ENCODE peak calls at places on chromosomes 5 and 9, in seven cellular contexts. R, A, X, H, P, G and T are unnamed samples.

GRCh38 chr9:18720691-18721090 is 246.7 kb downstream of the ADAMTSL1 start:
- DNase-seq in R (no peak), A (peak), X (no peak), H (no peak), P (no peak), G (no peak), T (no peak)

GRCh38 chr5:90347462-90347861 is 62.1 kb downstream of the CETN3 start:
- DNase-seq in R (no peak), A (no peak), X (no peak), H (no peak), P (no peak), G (no peak), T (no peak)

GRCh38 chr5:113909782-113910181 is 396.3 kb downstream of the YTHDC2 start:
- DNase-seq in R (no peak), A (peak), X (no peak), H (no peak), P (no peak), G (no peak), T (no peak)

GRCh38 chr9:96564217-96564616 is 55.4 kb downstream of the CDC14B start:
- DNase-seq in R (no peak), A (no peak), X (no peak), H (no peak), P (no peak), G (no peak), T (no peak)

GRCh38 chr5:170483701-170484458 is 19.9 kb upstream of the KCNIP1 start:
- DNase-seq in R (peak), A (no peak), X (peak), H (no peak), P (no peak), G (peak), T (peak)

GRCh38 chr9:114759512-114759911 is 46.3 kb downstream of the TNFSF15 start:
- DNase-seq in R (no peak), A (no peak), X (no peak), H (no peak), P (no peak), G (no peak), T (no peak)

GRCh38 chr5:175902013-175902412 is 30.6 kb downstream of the CPLX2 start:
- DNase-seq in R (no peak), A (no peak), X (no peak), H (no peak), P (no peak), G (no peak), T (no peak)

GRCh38 chr5:109410389-109411174 is 808 bp upstream of the PJA2 start:
- DNase-seq in R (peak), A (peak), X (peak), H (peak), P (peak), G (peak), T (peak)

GRCh38 chr9:79572032-79572890 is 496 bp downstream of the TLE4 start:
- DNase-seq in R (peak), A (peak), X (peak), H (peak), P (peak), G (peak), T (peak)

GRCh38 chr5:178143901-178144300 is 9.8 kb downstream of the NHP2 start:
- DNase-seq in R (no peak), A (peak), X (no peak), H (no peak), P (no peak), G (no peak), T (no peak)

GRCh38 chr9:115973241-115973640 is 180.3 kb upstream of the PAPPA start:
- DNase-seq in R (no peak), A (peak), X (no peak), H (no peak), P (no peak), G (no peak), T (peak)

GRCh38 chr5:10702040-10702629 is 58.9 kb downstream of the DAP start:
- DNase-seq in R (peak), A (peak), X (no peak), H (no peak), P (no peak), G (no peak), T (peak)

GRCh38 chr5:8394965-8395364 is 526.0 kb downstream of the MTRR start:
- DNase-seq in R (peak), A (no peak), X (no peak), H (no peak), P (no peak), G (peak), T (no peak)

GRCh38 chr9:114383866-114384231 is 3.9 kb downstream of the AKNA start:
- DNase-seq in R (no peak), A (no peak), X (no peak), H (no peak), P (no peak), G (no peak), T (no peak)

GRCh38 chr5:160199410-160199911 is 29.8 kb upstream of the FABP6 start:
- DNase-seq in R (peak), A (peak), X (peak), H (peak), P (peak), G (peak), T (peak)

GRCh38 chr9:115730845-115731244 is 422.7 kb upstream of the PAPPA start:
- DNase-seq in R (no peak), A (peak), X (no peak), H (no peak), P (no peak), G (no peak), T (no peak)

GRCh38 chr5:68479524-68479923 is 264.0 kb downstream of the PIK3R1 start:
- DNase-seq in R (no peak), A (peak), X (no peak), H (no peak), P (no peak), G (no peak), T (peak)

GRCh38 chr9:13750061-13750460 is 470.6 kb upstream of the MPDZ start:
- DNase-seq in R (no peak), A (peak), X (no peak), H (no peak), P (no peak), G (no peak), T (peak)

GRCh38 chr9:114856210-114856941 is 50.5 kb upstream of the TNFSF15 start:
- DNase-seq in R (no peak), A (peak), X (no peak), H (no peak), P (no peak), G (no peak), T (peak)

GRCh38 chr9:111613436-111614040 is 14.1 kb upstream of the PTGR1 start:
- DNase-seq in R (no peak), A (no peak), X (no peak), H (no peak), P (no peak), G (no peak), T (no peak)

GRCh38 chr5:128674837-128675446 is 136.9 kb upstream of the FBN2 start:
- DNase-seq in R (peak), A (peak), X (peak), H (no peak), P (peak), G (peak), T (peak)

GRCh38 chr5:45205403-45205961 is 396.7 kb downstream of the MRPS30 start:
- DNase-seq in R (no peak), A (no peak), X (peak), H (no peak), P (peak), G (peak), T (no peak)

GRCh38 chr5:78129632-78130031 is 164.9 kb downstream of the AP3B1 start:
- DNase-seq in R (no peak), A (no peak), X (no peak), H (no peak), P (no peak), G (no peak), T (no peak)

GRCh38 chr9:72954431-72955420 is 1.9 kb upstream of the ALDH1A1 start:
- DNase-seq in R (no peak), A (no peak), X (no peak), H (no peak), P (no peak), G (no peak), T (no peak)

GRCh38 chr5:34756781-34757624 is 82.0 kb upstream of the TTC23L start:
- DNase-seq in R (peak), A (no peak), X (no peak), H (no peak), P (no peak), G (no peak), T (peak)

GRCh38 chr5:73229271-73229670 is 56.3 kb downstream of the TMEM174 start:
- DNase-seq in R (peak), A (peak), X (no peak), H (no peak), P (no peak), G (no peak), T (no peak)

GRCh38 chr9:116087751-116088194 is 65.8 kb upstream of the PAPPA start:
- DNase-seq in R (no peak), A (peak), X (no peak), H (no peak), P (no peak), G (peak), T (peak)

GRCh38 chr9:93452710-93453046 is 703 bp downstream of the FAM120AOS start:
- DNase-seq in R (peak), A (no peak), X (no peak), H (no peak), P (no peak), G (no peak), T (no peak)

GRCh38 chr9:113649054-113649453 is 185.5 kb downstream of the RGS3 start:
- DNase-seq in R (no peak), A (peak), X (no peak), H (no peak), P (no peak), G (no peak), T (no peak)

GRCh38 chr9:71819115-71819739 is 50.9 kb upstream of the CEMIP2 start:
- DNase-seq in R (peak), A (peak), X (no peak), H (peak), P (no peak), G (no peak), T (peak)

GRCh38 chr9:84317563-84317962 is 23.0 kb downstream of the SLC28A3 start:
- DNase-seq in R (no peak), A (no peak), X (no peak), H (no peak), P (no peak), G (peak), T (no peak)

GRCh38 chr9:84310903-84311302 is 29.7 kb downstream of the SLC28A3 start:
- DNase-seq in R (no peak), A (no peak), X (no peak), H (no peak), P (no peak), G (no peak), T (no peak)

GRCh38 chr9:84314306-84314705 is 26.3 kb downstream of the SLC28A3 start:
- DNase-seq in R (no peak), A (peak), X (no peak), H (no peak), P (no peak), G (no peak), T (no peak)

DNA sequence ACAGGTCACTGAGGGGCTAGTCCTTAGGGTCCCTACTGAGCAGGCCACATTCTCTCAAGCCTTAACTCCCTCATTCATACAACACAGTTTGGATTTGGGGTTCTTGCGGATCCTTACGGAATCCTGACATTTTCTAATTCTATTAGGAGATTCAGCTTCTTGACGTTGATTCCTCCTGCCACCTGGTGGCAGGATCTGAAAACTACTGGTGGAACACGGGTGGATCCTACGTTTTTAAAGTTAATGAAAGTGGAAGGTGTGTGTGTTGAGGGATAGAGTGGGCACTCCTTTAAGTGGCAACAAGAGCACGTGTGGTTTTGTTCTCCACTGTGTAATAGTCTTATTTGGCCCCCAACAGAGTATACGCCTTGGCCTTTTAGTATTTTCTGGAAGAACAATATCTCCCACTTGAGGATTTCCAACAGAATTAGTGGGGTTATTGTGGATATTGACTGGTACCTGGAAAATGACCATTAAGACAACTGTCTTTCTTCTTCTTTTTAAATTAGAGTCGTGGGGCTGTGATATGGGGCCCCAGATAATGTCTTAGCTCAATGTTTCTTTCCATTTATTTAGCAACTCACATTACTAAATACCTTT is 25.2 kb downstream of the SLC28A3 start:
- DNase-seq in R (peak), A (peak), X (peak), H (peak), P (peak), G (peak), T (peak)
- H2BK5ac ChIP-seq in R (no peak), A (no peak), X (no peak), H (no peak), P (no peak), G (no peak), T (no peak)

DNA sequence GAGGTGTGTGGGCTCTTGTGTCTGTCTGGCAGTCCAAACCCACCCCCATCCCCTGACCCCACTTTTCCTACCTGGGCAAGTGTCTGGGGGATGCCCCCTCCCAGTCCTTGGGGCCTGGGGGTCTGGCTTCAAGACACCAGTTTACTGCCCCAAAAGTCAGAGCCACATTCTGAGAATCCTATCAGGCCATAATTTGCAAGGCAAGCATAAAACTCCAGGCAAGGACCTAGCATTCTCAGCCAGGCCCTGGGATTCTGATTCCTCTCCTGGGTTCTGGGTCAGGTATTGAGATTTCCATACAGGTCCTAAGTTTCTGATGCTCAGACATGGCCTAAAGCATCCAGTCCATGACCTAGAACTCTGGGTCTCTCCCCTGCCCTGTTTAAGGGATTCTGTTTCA is 33.3 kb downstream of the CXXC5 start:
- DNase-seq in R (no peak), A (no peak), X (no peak), H (no peak), P (no peak), G (no peak), T (no peak)
- H2BK5ac ChIP-seq in R (no peak), A (no peak), X (no peak), H (no peak), P (no peak), G (no peak), T (no peak)

GRCh38 chr5:120039111-120039510 is 409.8 kb downstream of the FAM170A start:
- DNase-seq in R (no peak), A (no peak), X (no peak), H (no peak), P (no peak), G (no peak), T (no peak)
- H2BK5ac ChIP-seq in R (no peak), A (no peak), X (no peak), H (no peak), P (no peak), G (no peak), T (no peak)

DNA sequence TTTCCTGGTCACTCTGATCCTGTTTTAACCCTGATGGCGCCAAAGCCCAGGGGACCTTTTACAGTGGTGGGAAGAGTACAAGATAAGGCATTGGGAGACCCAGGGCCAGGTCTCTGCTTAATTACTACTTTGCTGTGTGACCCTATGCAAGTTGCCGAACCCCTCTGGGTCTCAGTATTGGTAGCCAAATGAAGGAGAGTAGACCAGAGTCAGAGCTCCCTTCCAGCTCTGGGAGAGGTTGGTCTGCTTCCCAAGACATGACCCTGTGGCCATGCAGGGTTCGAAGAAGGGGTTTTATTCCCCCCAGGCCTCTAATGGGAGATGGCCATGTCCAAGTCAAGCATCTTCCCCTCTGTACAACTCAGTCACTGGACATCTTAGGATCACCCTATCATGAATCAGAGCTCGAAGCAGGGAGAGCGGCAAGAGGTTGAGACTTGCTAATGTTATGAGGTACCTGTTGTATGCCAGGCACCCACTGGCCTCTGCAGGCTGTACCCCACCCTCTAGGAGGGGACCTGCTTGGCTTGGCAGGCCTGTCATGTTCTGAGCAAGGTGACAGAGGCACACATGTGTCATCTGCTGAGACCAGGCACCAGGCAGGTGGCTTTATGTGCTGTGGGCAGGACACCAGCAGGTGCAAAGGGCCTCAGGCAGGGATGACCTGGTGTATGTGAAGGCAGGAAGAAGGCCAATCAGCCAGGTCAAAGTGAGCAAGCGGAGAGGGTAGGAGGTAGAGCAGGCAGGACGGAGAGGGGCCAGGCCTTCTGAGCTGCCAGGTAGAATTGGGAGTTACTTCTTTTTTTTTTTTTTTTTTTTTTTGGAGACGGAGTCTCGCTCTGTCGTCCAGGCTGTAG is 60.5 kb upstream of the RPL26L1 start:
- DNase-seq in R (peak), A (no peak), X (no peak), H (no peak), P (no peak), G (no peak), T (no peak)
- H2BK5ac ChIP-seq in R (peak), A (peak), X (no peak), H (no peak), P (no peak), G (no peak), T (peak)

GRCh38 chr5:122330881-122331280 is 18.8 kb downstream of the SNCAIP start:
- DNase-seq in R (no peak), A (no peak), X (no peak), H (no peak), P (no peak), G (no peak), T (no peak)
- H2BK5ac ChIP-seq in R (no peak), A (no peak), X (no peak), H (no peak), P (no peak), G (no peak), T (no peak)